ENCODE peak calls at places on chromosome 2, in six cellular contexts. One of them, this sample, is unnamed.

GRCh38 chr2:10550206-10551001 is 102.3 kb upstream of the ODC1 start:
- DNase-seq in IMR-90: no peak
- DNase-seq in A549: no peak
- DNase-seq in stomach: no peak
- DNase-seq in astrocyte: no peak
- DNase-seq in endothelial cell of umbilical vein: peak; percentile 91
- DNase-seq in this sample: no peak

GRCh38 chr2:9941196-9941995 is 10.1 kb upstream of the GRHL1 start:
- DNase-seq in stomach: no peak
- DNase-seq in IMR-90: peak; percentile 82
- DNase-seq in A549: no peak
- DNase-seq in endothelial cell of umbilical vein: no peak
- DNase-seq in astrocyte: peak; percentile 84
- DNase-seq in this sample: no peak

GRCh38 chr2:3492951-3493609 is 26.3 kb downstream of the ADI1 start:
- DNase-seq in astrocyte: peak; percentile 85
- DNase-seq in endothelial cell of umbilical vein: peak; percentile 70
- DNase-seq in IMR-90: peak; percentile 96
- DNase-seq in stomach: peak; percentile 23
- DNase-seq in A549: no peak
- DNase-seq in this sample: no peak

GRCh38 chr2:231713738-231714638 is 5.7 kb downstream of the PTMA start:
- DNase-seq in endothelial cell of umbilical vein: peak; percentile 83
- DNase-seq in A549: peak; percentile 93
- DNase-seq in IMR-90: peak; percentile 87
- DNase-seq in astrocyte: peak; percentile 74
- DNase-seq in stomach: peak; percentile 94
- DNase-seq in this sample: peak; percentile 96

GRCh38 chr2:183868707-183869106 is 729.6 kb upstream of the ZNF804A start:
- DNase-seq in A549: no peak
- DNase-seq in IMR-90: no peak
- DNase-seq in stomach: no peak
- DNase-seq in endothelial cell of umbilical vein: no peak
- DNase-seq in astrocyte: peak; percentile 42
- DNase-seq in this sample: no peak

GRCh38 chr2:19873014-19873413 is 28.8 kb downstream of the TTC32 start:
- DNase-seq in stomach: no peak
- DNase-seq in astrocyte: no peak
- DNase-seq in IMR-90: no peak
- DNase-seq in A549: no peak
- DNase-seq in endothelial cell of umbilical vein: no peak
- DNase-seq in this sample: no peak

GRCh38 chr2:20223345-20224190 is 1.4 kb downstream of the SDC1 start:
- DNase-seq in A549: peak; percentile 77
- DNase-seq in endothelial cell of umbilical vein: peak; percentile 38
- DNase-seq in astrocyte: peak; percentile 40
- DNase-seq in IMR-90: peak; percentile 42
- DNase-seq in stomach: peak; percentile 54
- DNase-seq in this sample: peak; percentile 81

GRCh38 chr2:159072795-159073194 is 104.4 kb downstream of the TANC1 start:
- DNase-seq in astrocyte: peak; percentile 79
- DNase-seq in IMR-90: peak; percentile 73
- DNase-seq in A549: no peak
- DNase-seq in endothelial cell of umbilical vein: peak; percentile 72
- DNase-seq in stomach: no peak
- DNase-seq in this sample: no peak

GRCh38 chr2:68653538-68653982 is 10.2 kb downstream of the PROKR1 start:
- DNase-seq in astrocyte: peak; percentile 90
- DNase-seq in IMR-90: peak; percentile 85
- DNase-seq in stomach: peak; percentile 63
- DNase-seq in A549: no peak
- DNase-seq in endothelial cell of umbilical vein: peak; percentile 86
- DNase-seq in this sample: no peak

GRCh38 chr2:188132385-188132784 is 159.3 kb upstream of the GULP1 start:
- DNase-seq in A549: no peak
- DNase-seq in IMR-90: no peak
- DNase-seq in astrocyte: no peak
- DNase-seq in endothelial cell of umbilical vein: no peak
- DNase-seq in stomach: no peak
- DNase-seq in this sample: no peak

GRCh38 chr2:41610501-41611242 is 437.1 kb upstream of the PKDCC start:
- DNase-seq in astrocyte: peak; percentile 22
- DNase-seq in stomach: no peak
- DNase-seq in IMR-90: peak; percentile 36
- DNase-seq in endothelial cell of umbilical vein: no peak
- DNase-seq in A549: no peak
- DNase-seq in this sample: no peak

GRCh38 chr2:11898576-11898975 is 152.1 kb downstream of the LPIN1 start:
- DNase-seq in stomach: no peak
- DNase-seq in IMR-90: no peak
- DNase-seq in endothelial cell of umbilical vein: no peak
- DNase-seq in A549: no peak
- DNase-seq in astrocyte: no peak
- DNase-seq in this sample: no peak

GRCh38 chr2:57080035-57080434 is 896.2 kb downstream of the CCDC85A start:
- DNase-seq in endothelial cell of umbilical vein: peak; percentile 3
- DNase-seq in stomach: no peak
- DNase-seq in IMR-90: no peak
- DNase-seq in astrocyte: no peak
- DNase-seq in A549: peak; percentile 17
- DNase-seq in this sample: no peak

GRCh38 chr2:55810621-55811020 is 113.0 kb downstream of the EFEMP1 start:
- DNase-seq in endothelial cell of umbilical vein: peak; percentile 40
- DNase-seq in stomach: no peak
- DNase-seq in astrocyte: no peak
- DNase-seq in IMR-90: no peak
- DNase-seq in A549: no peak
- DNase-seq in this sample: no peak

GRCh38 chr2:55811048-55811447 is 112.5 kb downstream of the EFEMP1 start:
- DNase-seq in endothelial cell of umbilical vein: no peak
- DNase-seq in IMR-90: no peak
- DNase-seq in stomach: no peak
- DNase-seq in astrocyte: no peak
- DNase-seq in A549: no peak
- DNase-seq in this sample: no peak

GRCh38 chr2:55805662-55806061 is 112.0 kb upstream of the PNPT1 start:
- DNase-seq in astrocyte: no peak
- DNase-seq in IMR-90: no peak
- DNase-seq in A549: no peak
- DNase-seq in stomach: no peak
- DNase-seq in endothelial cell of umbilical vein: no peak
- DNase-seq in this sample: no peak

GRCh38 chr2:55807900-55808299 is 114.3 kb upstream of the PNPT1 start:
- DNase-seq in A549: no peak
- DNase-seq in IMR-90: no peak
- DNase-seq in astrocyte: no peak
- DNase-seq in endothelial cell of umbilical vein: no peak
- DNase-seq in stomach: no peak
- DNase-seq in this sample: no peak

DNA sequence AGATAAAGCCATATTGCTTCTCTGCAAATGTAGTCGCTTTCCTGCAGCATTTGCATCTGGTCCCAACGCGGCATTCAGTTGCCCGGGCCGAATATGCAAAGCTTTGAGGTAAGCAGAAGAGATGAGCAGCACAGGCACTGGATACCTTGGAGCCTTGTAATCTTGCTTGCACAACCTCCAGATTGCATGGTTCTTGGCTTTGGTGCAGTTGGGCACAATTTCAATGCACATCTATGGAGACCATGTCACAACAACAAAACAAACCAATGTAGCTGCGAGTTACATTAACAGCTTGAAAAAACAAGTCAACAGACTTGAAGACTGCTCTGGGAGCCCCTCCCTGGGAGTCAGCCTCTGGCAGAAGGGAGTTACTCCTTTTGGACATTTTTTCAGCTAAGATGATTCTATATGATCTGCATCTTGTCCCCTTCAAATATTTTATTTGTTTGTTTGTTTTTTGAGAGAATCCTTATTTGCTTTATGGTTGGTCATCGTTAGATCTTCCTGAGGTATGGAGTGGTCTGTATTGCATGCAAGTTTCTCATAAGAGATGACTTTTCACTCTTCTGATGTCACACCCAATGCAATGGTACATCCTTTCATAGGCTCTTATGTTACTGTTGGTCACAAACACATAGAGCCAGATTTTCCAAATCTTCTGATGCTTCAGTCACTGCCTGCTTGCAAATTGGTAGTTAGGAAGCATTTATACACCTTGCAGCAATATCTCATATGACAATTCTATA is 113.5 kb downstream of the EFEMP1 start:
- DNase-seq in stomach: no peak
- DNase-seq in A549: peak; percentile 73
- DNase-seq in endothelial cell of umbilical vein: no peak
- DNase-seq in astrocyte: no peak
- DNase-seq in IMR-90: peak; percentile 19
- DNase-seq in this sample: no peak
- H3K27ac ChIP-seq in stomach: no peak overlapping the region
- H3K27ac ChIP-seq in A549: peak overlapping the region; percentile 20
- H3K27ac ChIP-seq in endothelial cell of umbilical vein: no peak overlapping the region
- H3K27ac ChIP-seq in astrocyte: no peak overlapping the region
- H3K27ac ChIP-seq in IMR-90: no peak overlapping the region
- H3K27ac ChIP-seq in this sample: no peak overlapping the region

GRCh38 chr2:47060652-47061170 is 94.4 kb downstream of the STPG4 start:
- DNase-seq in A549: no peak
- DNase-seq in IMR-90: no peak
- DNase-seq in astrocyte: no peak
- DNase-seq in stomach: no peak
- DNase-seq in endothelial cell of umbilical vein: no peak
- DNase-seq in this sample: no peak
- H3K4me1 ChIP-seq in A549: peaks cover 28% of the 10 kb centered on the region
- H3K4me1 ChIP-seq in IMR-90: peaks cover 51% of the 10 kb centered on the region
- H3K4me1 ChIP-seq in astrocyte: peaks cover 51% of the 10 kb centered on the region
- H3K4me1 ChIP-seq in stomach: peaks cover 39% of the 10 kb centered on the region
- H3K4me1 ChIP-seq in endothelial cell of umbilical vein: peaks cover 6% of the 10 kb centered on the region
- H3K4me1 ChIP-seq in this sample: peaks cover 91% of the 10 kb centered on the region

DNA sequence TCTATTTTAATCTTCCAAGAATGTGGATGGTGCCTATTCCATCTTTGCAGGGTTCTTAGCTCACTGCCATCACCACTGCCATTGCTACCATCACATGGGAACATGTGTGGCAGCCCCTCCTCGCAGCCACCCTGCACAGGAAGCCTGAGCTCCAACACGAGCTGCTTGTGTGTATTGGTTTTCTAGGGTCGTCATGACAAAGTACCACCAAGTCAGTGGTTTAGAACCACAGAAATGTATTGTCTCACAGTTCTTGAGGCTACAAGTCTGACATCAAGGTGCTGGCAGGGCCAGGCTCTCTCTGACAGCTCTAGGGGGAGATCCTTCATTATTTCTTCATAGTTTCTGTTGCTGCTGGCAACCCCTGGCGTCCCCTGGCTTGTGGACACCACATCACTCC is 10.3 kb upstream of the IL1R2 start:
- DNase-seq in astrocyte: no peak
- DNase-seq in stomach: no peak
- DNase-seq in A549: no peak
- DNase-seq in endothelial cell of umbilical vein: no peak
- DNase-seq in IMR-90: no peak
- DNase-seq in this sample: no peak
- H3K27ac ChIP-seq in astrocyte: no peak overlapping the region
- H3K27ac ChIP-seq in stomach: no peak overlapping the region
- H3K27ac ChIP-seq in A549: no peak overlapping the region
- H3K27ac ChIP-seq in endothelial cell of umbilical vein: no peak overlapping the region
- H3K27ac ChIP-seq in IMR-90: no peak overlapping the region
- H3K27ac ChIP-seq in this sample: no peak overlapping the region

GRCh38 chr2:196195758-196196157 is 24.4 kb upstream of the STK17B start:
- DNase-seq in endothelial cell of umbilical vein: no peak
- DNase-seq in IMR-90: no peak
- DNase-seq in A549: no peak
- DNase-seq in astrocyte: no peak
- DNase-seq in stomach: no peak
- DNase-seq in this sample: no peak
- H3K4me1 ChIP-seq in endothelial cell of umbilical vein: no peaks in the 10 kb centered on the region
- H3K4me1 ChIP-seq in IMR-90: no peaks in the 10 kb centered on the region
- H3K4me1 ChIP-seq in A549: no peaks in the 10 kb centered on the region
- H3K4me1 ChIP-seq in astrocyte: no peaks in the 10 kb centered on the region
- H3K4me1 ChIP-seq in stomach: no peaks in the 10 kb centered on the region
- H3K4me1 ChIP-seq in this sample: peaks cover 11% of the 10 kb centered on the region

DNA sequence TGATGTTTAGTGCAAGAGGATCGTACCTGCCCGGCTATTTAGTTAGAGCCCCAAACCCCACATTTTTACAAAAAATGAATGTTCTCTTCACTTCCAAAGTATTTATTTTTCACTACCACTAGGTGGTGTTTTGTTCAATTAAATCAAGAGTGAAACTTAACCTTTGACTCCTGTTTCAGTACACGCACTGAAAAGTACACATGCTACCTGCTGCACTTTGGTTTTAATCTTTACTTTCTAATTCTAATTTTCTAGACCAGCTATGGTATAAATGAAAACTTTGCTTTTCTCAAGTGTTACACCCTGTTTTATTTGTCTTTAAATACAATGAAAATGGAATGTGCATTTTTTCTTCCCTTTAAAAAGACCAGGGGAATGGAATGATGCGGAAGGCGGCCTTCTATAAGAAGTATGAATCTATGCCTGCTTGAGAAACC is 31.4 kb upstream of the CHN1 start:
- DNase-seq in A549: peak; percentile 41
- DNase-seq in IMR-90: peak; percentile 24
- DNase-seq in astrocyte: peak; percentile 13
- DNase-seq in stomach: no peak
- DNase-seq in endothelial cell of umbilical vein: peak; percentile 42
- DNase-seq in this sample: no peak
- H3K27ac ChIP-seq in A549: no peak overlapping the region
- H3K27ac ChIP-seq in IMR-90: no peak overlapping the region
- H3K27ac ChIP-seq in astrocyte: no peak overlapping the region
- H3K27ac ChIP-seq in stomach: no peak overlapping the region
- H3K27ac ChIP-seq in endothelial cell of umbilical vein: no peak overlapping the region
- H3K27ac ChIP-seq in this sample: no peak overlapping the region

DNA sequence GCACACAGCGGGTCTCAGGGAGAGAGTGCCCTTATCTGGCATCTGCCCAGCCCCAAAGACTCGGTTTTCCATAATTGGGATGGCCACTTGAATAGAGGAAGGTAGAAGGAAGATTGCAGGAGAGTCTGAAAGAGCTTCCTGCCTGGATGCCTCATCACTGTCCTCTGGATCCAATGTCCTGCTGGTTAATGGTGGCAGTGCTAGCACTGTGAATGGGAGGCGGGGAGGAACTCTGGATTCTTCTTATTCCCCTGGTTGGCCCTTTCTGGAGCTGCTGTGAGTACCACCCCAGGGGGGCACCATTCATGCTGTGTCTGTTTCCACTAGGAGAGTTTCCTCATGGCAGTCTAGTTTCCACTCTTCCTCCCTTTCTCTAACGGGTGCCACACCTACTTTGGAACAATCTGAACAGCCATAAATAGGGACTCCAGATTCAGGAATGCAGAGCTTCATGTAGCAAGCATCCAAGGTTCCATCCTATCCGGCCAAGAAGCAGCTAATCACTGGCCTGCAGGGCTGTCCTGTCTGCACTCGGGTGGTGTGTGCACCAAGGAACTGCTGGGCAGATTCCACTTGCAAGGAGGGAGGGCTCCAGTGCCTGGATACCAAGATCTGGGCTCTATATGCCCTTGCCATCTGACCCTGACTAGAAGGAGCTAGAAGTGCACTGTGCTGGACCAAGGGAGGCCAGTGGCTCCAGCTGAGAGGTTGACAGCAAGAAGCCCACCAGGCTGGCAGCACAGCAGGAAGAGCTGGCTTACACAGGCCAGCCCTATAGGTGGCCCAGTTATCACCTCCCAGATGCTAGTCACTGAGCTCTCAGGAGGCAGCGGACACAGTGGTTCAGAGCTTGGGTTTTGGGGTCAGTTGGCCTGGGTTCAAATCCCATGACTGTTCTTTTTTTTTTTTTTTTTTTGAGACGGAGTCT is 4.6 kb upstream of the ATOH8 start:
- DNase-seq in A549: no peak
- DNase-seq in stomach: no peak
- DNase-seq in IMR-90: no peak
- DNase-seq in astrocyte: peak; percentile 59
- DNase-seq in endothelial cell of umbilical vein: no peak
- DNase-seq in this sample: peak; percentile 27
- H3K4me1 ChIP-seq in A549: peaks cover 51% of the 10 kb centered on the region
- H3K4me1 ChIP-seq in stomach: peaks cover 37% of the 10 kb centered on the region
- H3K4me1 ChIP-seq in IMR-90: peaks cover 27% of the 10 kb centered on the region
- H3K4me1 ChIP-seq in astrocyte: peaks cover 14% of the 10 kb centered on the region
- H3K4me1 ChIP-seq in endothelial cell of umbilical vein: no peaks in the 10 kb centered on the region
- H3K4me1 ChIP-seq in this sample: peaks cover 86% of the 10 kb centered on the region

This sample was measured in spleen.